ENCODE peak calls at places on chromosomes 13 and 19, in seven cellular contexts. One of them, this sample, is unnamed.

GRCh38 chr13:70829748-70830147 is 721.5 kb upstream of the KLHL1 start:
- DNase-seq in uterus: no peak
- DNase-seq in tibial nerve: no peak
- DNase-seq in esophagus muscularis mucosa: no peak
- DNase-seq in transverse colon: no peak
- DNase-seq in IMR-90: no peak
- DNase-seq in sigmoid colon: no peak
- DNase-seq in this sample: no peak

GRCh38 chr13:78022164-78022877 is 103.7 kb upstream of the EDNRB start:
- DNase-seq in uterus: no peak
- DNase-seq in esophagus muscularis mucosa: no peak
- DNase-seq in sigmoid colon: no peak
- DNase-seq in IMR-90: peak
- DNase-seq in transverse colon: peak
- DNase-seq in tibial nerve: no peak
- DNase-seq in this sample: no peak

GRCh38 chr19:38003427-38004099 is 96.6 kb downstream of the SIPA1L3 start:
- DNase-seq in tibial nerve: peak
- DNase-seq in transverse colon: peak
- DNase-seq in sigmoid colon: peak
- DNase-seq in uterus: peak
- DNase-seq in esophagus muscularis mucosa: no peak
- DNase-seq in IMR-90: peak
- DNase-seq in this sample: no peak

GRCh38 chr13:77868717-77869116 is 49.9 kb downstream of the EDNRB start:
- DNase-seq in esophagus muscularis mucosa: no peak
- DNase-seq in sigmoid colon: no peak
- DNase-seq in tibial nerve: no peak
- DNase-seq in uterus: no peak
- DNase-seq in IMR-90: peak
- DNase-seq in transverse colon: no peak
- DNase-seq in this sample: no peak

GRCh38 chr19:1360818-1361461 is 22.8 kb upstream of the NDUFS7 start:
- DNase-seq in uterus: peak
- DNase-seq in tibial nerve: peak
- DNase-seq in sigmoid colon: peak
- DNase-seq in IMR-90: peak
- DNase-seq in esophagus muscularis mucosa: no peak
- DNase-seq in transverse colon: peak
- DNase-seq in this sample: no peak

GRCh38 chr13:34617684-34618083 is 324.4 kb upstream of the NBEA start:
- DNase-seq in sigmoid colon: no peak
- DNase-seq in esophagus muscularis mucosa: no peak
- DNase-seq in uterus: no peak
- DNase-seq in transverse colon: no peak
- DNase-seq in tibial nerve: no peak
- DNase-seq in IMR-90: no peak
- DNase-seq in this sample: no peak

GRCh38 chr19:1070931-1071791 is 4.2 kb downstream of the ARHGAP45 start:
- DNase-seq in sigmoid colon: no peak
- DNase-seq in transverse colon: no peak
- DNase-seq in uterus: no peak
- DNase-seq in IMR-90: no peak
- DNase-seq in esophagus muscularis mucosa: no peak
- DNase-seq in tibial nerve: no peak
- DNase-seq in this sample: no peak

GRCh38 chr13:110850840-110851239 is 64.0 kb downstream of the ANKRD10 start:
- DNase-seq in uterus: no peak
- DNase-seq in transverse colon: no peak
- DNase-seq in IMR-90: no peak
- DNase-seq in tibial nerve: no peak
- DNase-seq in esophagus muscularis mucosa: no peak
- DNase-seq in sigmoid colon: no peak
- DNase-seq in this sample: peak

GRCh38 chr19:39645800-39646411 is 9.8 kb upstream of the LGALS16 start:
- DNase-seq in uterus: no peak
- DNase-seq in IMR-90: peak
- DNase-seq in sigmoid colon: no peak
- DNase-seq in transverse colon: no peak
- DNase-seq in esophagus muscularis mucosa: no peak
- DNase-seq in tibial nerve: no peak
- DNase-seq in this sample: no peak

GRCh38 chr19:7528192-7528519 is 5.7 kb downstream of the MCOLN1 start:
- DNase-seq in uterus: no peak
- DNase-seq in esophagus muscularis mucosa: no peak
- DNase-seq in tibial nerve: no peak
- DNase-seq in transverse colon: no peak
- DNase-seq in IMR-90: no peak
- DNase-seq in sigmoid colon: no peak
- DNase-seq in this sample: no peak

GRCh38 chr13:113932060-113932459 is 41.8 kb downstream of the C13orf46 start:
- DNase-seq in esophagus muscularis mucosa: no peak
- DNase-seq in transverse colon: no peak
- DNase-seq in tibial nerve: peak
- DNase-seq in uterus: peak
- DNase-seq in sigmoid colon: peak
- DNase-seq in IMR-90: no peak
- DNase-seq in this sample: no peak

GRCh38 chr19:24029941-24030636 is 56.9 kb upstream of the ZNF254 start:
- DNase-seq in tibial nerve: no peak
- DNase-seq in uterus: no peak
- DNase-seq in sigmoid colon: no peak
- DNase-seq in esophagus muscularis mucosa: no peak
- DNase-seq in IMR-90: no peak
- DNase-seq in transverse colon: no peak
- DNase-seq in this sample: no peak

GRCh38 chr19:24033962-24034342 is 53.0 kb upstream of the ZNF254 start:
- DNase-seq in sigmoid colon: peak
- DNase-seq in transverse colon: peak
- DNase-seq in tibial nerve: no peak
- DNase-seq in IMR-90: peak
- DNase-seq in esophagus muscularis mucosa: peak
- DNase-seq in uterus: peak
- DNase-seq in this sample: no peak

GRCh38 chr19:24032651-24033050 is 54.3 kb upstream of the ZNF254 start:
- DNase-seq in tibial nerve: no peak
- DNase-seq in transverse colon: no peak
- DNase-seq in uterus: no peak
- DNase-seq in esophagus muscularis mucosa: no peak
- DNase-seq in IMR-90: no peak
- DNase-seq in sigmoid colon: no peak
- DNase-seq in this sample: no peak

GRCh38 chr19:24033308-24033961 is 53.6 kb upstream of the ZNF254 start:
- DNase-seq in transverse colon: peak
- DNase-seq in IMR-90: peak
- DNase-seq in uterus: peak
- DNase-seq in tibial nerve: peak
- DNase-seq in esophagus muscularis mucosa: peak
- DNase-seq in sigmoid colon: peak
- DNase-seq in this sample: peak
- TF ChIP-seq POLR2A in transverse colon: peak
- TF ChIP-seq POLR2A in IMR-90: peak
- TF ChIP-seq POLR2A in uterus: peak
- TF ChIP-seq POLR2A in tibial nerve: peak
- TF ChIP-seq POLR2A in esophagus muscularis mucosa: peak
- TF ChIP-seq POLR2A in sigmoid colon: peak
- TF ChIP-seq POLR2A in this sample: no peak

GRCh38 chr19:35736913-35737886 is 5.1 kb downstream of the IGFLR1 start:
- DNase-seq in tibial nerve: no peak
- DNase-seq in sigmoid colon: no peak
- DNase-seq in esophagus muscularis mucosa: no peak
- DNase-seq in uterus: no peak
- DNase-seq in IMR-90: no peak
- DNase-seq in transverse colon: no peak
- DNase-seq in this sample: no peak
- TF ChIP-seq CTCF in tibial nerve: no peak
- TF ChIP-seq CTCF in sigmoid colon: no peak
- TF ChIP-seq CTCF in esophagus muscularis mucosa: no peak
- TF ChIP-seq CTCF in uterus: no peak
- TF ChIP-seq CTCF in IMR-90: no peak
- TF ChIP-seq CTCF in transverse colon: peak
- TF ChIP-seq CTCF in this sample: no peak

GRCh38 chr19:4852484-4852883 is 15.0 kb downstream of the PLIN3 start:
- DNase-seq in esophagus muscularis mucosa: no peak
- DNase-seq in tibial nerve: no peak
- DNase-seq in transverse colon: no peak
- DNase-seq in uterus: no peak
- DNase-seq in IMR-90: no peak
- DNase-seq in sigmoid colon: no peak
- DNase-seq in this sample: no peak
- H3K27ac ChIP-seq in esophagus muscularis mucosa: no peak
- H3K27ac ChIP-seq in tibial nerve: no peak
- H3K27ac ChIP-seq in transverse colon: no peak
- H3K27ac ChIP-seq in uterus: no peak
- H3K27ac ChIP-seq in IMR-90: no peak
- H3K27ac ChIP-seq in sigmoid colon: no peak
- H3K27ac ChIP-seq in this sample: no peak

DNA sequence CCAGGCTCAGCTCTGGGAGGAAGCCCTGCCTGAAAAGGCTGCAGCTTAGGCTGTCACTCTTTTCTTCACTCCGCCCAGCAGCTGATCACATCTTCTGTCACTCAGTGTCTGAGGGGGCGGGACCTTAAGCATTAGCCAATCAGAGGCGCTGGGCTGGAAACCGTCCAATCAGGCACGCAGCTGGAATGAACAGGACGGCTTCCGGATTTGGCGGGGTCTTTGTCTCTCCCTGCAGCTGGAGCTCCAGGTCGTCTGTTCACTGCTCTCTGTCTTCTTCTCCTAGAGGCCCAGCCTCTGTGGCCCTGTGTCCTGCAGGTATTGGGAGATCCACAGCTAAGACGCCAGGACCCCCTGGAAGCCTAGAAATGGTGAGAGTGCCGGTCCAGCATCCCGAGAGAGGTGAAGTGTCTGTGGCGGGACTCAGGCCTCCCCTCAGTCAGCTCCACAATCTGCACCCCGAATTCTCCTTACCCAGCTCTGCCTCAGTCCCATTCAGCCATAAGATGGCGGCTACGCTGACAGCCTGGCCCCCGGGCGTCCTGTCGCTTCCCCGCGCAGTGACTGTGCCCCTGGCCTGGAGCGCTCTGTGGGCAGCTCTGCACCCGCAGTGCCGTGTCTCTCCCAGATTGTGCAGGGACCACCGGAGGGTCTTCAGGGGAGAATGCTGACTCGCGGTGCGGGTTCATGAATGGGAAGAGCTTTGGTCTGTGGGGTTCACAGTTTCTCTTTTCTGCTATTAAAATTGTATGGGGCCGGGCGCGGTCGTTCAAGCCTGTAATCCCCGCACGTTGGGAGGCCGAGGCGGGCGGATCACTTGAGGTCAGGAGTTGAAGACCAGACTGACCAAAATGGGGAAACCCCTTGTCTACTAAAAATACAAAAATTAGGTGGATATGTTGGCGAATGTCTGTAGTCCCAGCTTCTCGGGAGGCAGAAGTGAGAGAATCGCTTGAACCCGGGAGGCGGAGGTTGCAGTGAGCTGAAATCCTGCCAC is at the start of gene ZNF66:
- DNase-seq in sigmoid colon: peak
- DNase-seq in esophagus muscularis mucosa: peak
- DNase-seq in IMR-90: peak
- DNase-seq in uterus: peak
- DNase-seq in transverse colon: peak
- DNase-seq in tibial nerve: peak
- DNase-seq in this sample: peak
- TF ChIP-seq POLR2A in sigmoid colon: peak
- TF ChIP-seq POLR2A in esophagus muscularis mucosa: no peak
- TF ChIP-seq POLR2A in IMR-90: peak
- TF ChIP-seq POLR2A in uterus: no peak
- TF ChIP-seq POLR2A in transverse colon: peak
- TF ChIP-seq POLR2A in tibial nerve: peak
- TF ChIP-seq POLR2A in this sample: no peak

GRCh38 chr19:18675779-18676178 is 7.7 kb upstream of the CRTC1 start:
- DNase-seq in transverse colon: no peak
- DNase-seq in tibial nerve: no peak
- DNase-seq in sigmoid colon: no peak
- DNase-seq in IMR-90: no peak
- DNase-seq in uterus: no peak
- DNase-seq in esophagus muscularis mucosa: no peak
- DNase-seq in this sample: no peak
- TF ChIP-seq CTCF in transverse colon: no peak
- TF ChIP-seq CTCF in tibial nerve: no peak
- TF ChIP-seq CTCF in sigmoid colon: no peak
- TF ChIP-seq CTCF in IMR-90: peak
- TF ChIP-seq CTCF in uterus: no peak
- TF ChIP-seq CTCF in esophagus muscularis mucosa: peak
- TF ChIP-seq CTCF in this sample: no peak

GRCh38 chr19:4064551-4065260 is 2.0 kb downstream of the ZBTB7A start:
- DNase-seq in uterus: peak
- DNase-seq in transverse colon: peak
- DNase-seq in tibial nerve: no peak
- DNase-seq in esophagus muscularis mucosa: no peak
- DNase-seq in IMR-90: no peak
- DNase-seq in sigmoid colon: peak
- DNase-seq in this sample: peak

GRCh38 chr19:4061683-4062575 is 4.8 kb downstream of the ZBTB7A start:
- DNase-seq in sigmoid colon: peak
- DNase-seq in tibial nerve: no peak
- DNase-seq in transverse colon: peak
- DNase-seq in esophagus muscularis mucosa: no peak
- DNase-seq in IMR-90: no peak
- DNase-seq in uterus: peak
- DNase-seq in this sample: peak

GRCh38 chr19:4062576-4063368 is 3.9 kb downstream of the ZBTB7A start:
- DNase-seq in uterus: peak
- DNase-seq in tibial nerve: no peak
- DNase-seq in sigmoid colon: no peak
- DNase-seq in IMR-90: no peak
- DNase-seq in esophagus muscularis mucosa: no peak
- DNase-seq in transverse colon: peak
- DNase-seq in this sample: peak

GRCh38 chr19:4064073-4064550 is 2.6 kb downstream of the ZBTB7A start:
- DNase-seq in tibial nerve: no peak
- DNase-seq in esophagus muscularis mucosa: no peak
- DNase-seq in IMR-90: peak
- DNase-seq in sigmoid colon: peak
- DNase-seq in uterus: no peak
- DNase-seq in transverse colon: peak
- DNase-seq in this sample: peak

DNA sequence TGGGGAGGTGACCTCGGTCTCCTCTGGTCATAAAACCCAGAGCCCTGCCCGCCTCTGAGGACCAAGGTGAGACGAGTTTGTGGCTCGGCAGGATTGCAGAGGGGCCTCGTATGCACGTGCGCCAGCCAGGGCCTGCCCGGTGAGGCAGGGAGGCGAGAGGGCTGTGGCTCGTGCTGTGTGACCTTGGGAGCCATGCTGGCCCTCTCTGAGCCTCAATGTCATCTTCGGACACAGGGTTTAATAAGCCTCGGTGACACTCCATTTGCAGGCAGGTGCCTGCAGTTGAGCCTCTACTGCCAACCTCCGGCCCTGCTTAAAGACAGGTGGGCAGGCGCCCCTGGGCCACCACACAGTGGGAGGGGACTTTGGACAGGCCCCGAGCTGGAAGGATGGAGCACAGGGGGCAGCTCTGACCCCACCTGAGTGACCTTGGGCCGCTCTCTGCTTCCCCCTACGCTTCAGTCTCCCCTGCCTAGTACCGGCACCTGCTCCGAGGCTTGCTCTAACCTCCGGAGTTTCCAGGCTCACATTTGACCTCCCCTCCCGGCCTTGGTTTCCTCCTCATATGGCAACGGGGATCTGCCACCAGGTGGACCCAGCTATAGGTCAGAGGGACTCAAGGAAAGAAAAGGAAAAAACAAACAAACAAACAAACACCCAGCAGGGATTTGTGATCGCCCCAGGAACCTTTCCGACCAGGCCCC is 3.2 kb downstream of the ZBTB7A start:
- DNase-seq in esophagus muscularis mucosa: no peak
- DNase-seq in uterus: no peak
- DNase-seq in transverse colon: peak
- DNase-seq in IMR-90: no peak
- DNase-seq in tibial nerve: no peak
- DNase-seq in sigmoid colon: no peak
- DNase-seq in this sample: peak
- H3K27ac ChIP-seq in esophagus muscularis mucosa: peak
- H3K27ac ChIP-seq in uterus: peak
- H3K27ac ChIP-seq in transverse colon: peak
- H3K27ac ChIP-seq in IMR-90: peak
- H3K27ac ChIP-seq in tibial nerve: peak
- H3K27ac ChIP-seq in sigmoid colon: peak
- H3K27ac ChIP-seq in this sample: peak